ENCODE peak calls at places on chromosomes 2 and 18, in eight cellular contexts. N, E, I, T, A, L, C and W are unnamed samples.

GRCh38 chr2:133484106-133484505 is 84.2 kb downstream of the NCKAP5 start:
- DNase-seq in N (no peak), E (no peak), I (no peak), T (no peak), A (no peak), L (no peak), C (no peak), W (no peak)

GRCh38 chr2:192194866-192195547 is at the start of gene TMEFF2:
- DNase-seq in N (peak), E (peak), I (peak), T (peak), A (no peak), L (no peak), C (peak), W (peak)

GRCh38 chr2:85741811-85742507 is 11.8 kb upstream of the ATOH8 start:
- DNase-seq in N (no peak), E (peak), I (peak), T (no peak), A (no peak), L (no peak), C (peak), W (peak)

GRCh38 chr18:49446481-49446880 is 14.0 kb downstream of the DYM start:
- DNase-seq in N (no peak), E (no peak), I (no peak), T (no peak), A (no peak), L (no peak), C (no peak), W (no peak)

GRCh38 chr2:96493072-96493471 is 12.1 kb downstream of the NEURL3 start:
- DNase-seq in N (no peak), E (no peak), I (no peak), T (peak), A (no peak), L (no peak), C (no peak), W (peak)

GRCh38 chr2:4992226-4992625 is 700.0 kb upstream of the SOX11 start:
- DNase-seq in N (no peak), E (no peak), I (no peak), T (no peak), A (no peak), L (no peak), C (no peak), W (no peak)

GRCh38 chr2:13654416-13654815 is 937.7 kb downstream of the TRIB2 start:
- DNase-seq in N (no peak), E (peak), I (no peak), T (peak), A (no peak), L (no peak), C (no peak), W (no peak)

GRCh38 chr2:171547256-171547655 is 25.0 kb downstream of the CYBRD1 start:
- DNase-seq in N (no peak), E (no peak), I (no peak), T (no peak), A (no peak), L (no peak), C (no peak), W (no peak)

GRCh38 chr2:167333245-167333644 is 445.0 kb downstream of the XIRP2 start:
- DNase-seq in N (no peak), E (no peak), I (no peak), T (no peak), A (no peak), L (no peak), C (no peak), W (no peak)

GRCh38 chr2:239288951-239289481 is 111.8 kb downstream of the HDAC4 start:
- DNase-seq in N (no peak), E (no peak), I (no peak), T (no peak), A (no peak), L (no peak), C (peak), W (no peak)

GRCh38 chr18:29147944-29148343 is 971.0 kb upstream of the CDH2 start:
- DNase-seq in N (no peak), E (peak), I (no peak), T (peak), A (no peak), L (no peak), C (peak), W (no peak)

GRCh38 chr18:51342815-51343214 is 145.3 kb upstream of the MEX3C start:
- DNase-seq in N (no peak), E (peak), I (no peak), T (peak), A (no peak), L (no peak), C (no peak), W (no peak)

GRCh38 chr2:174340400-174341300 is 5.9 kb downstream of the SP9 start:
- DNase-seq in N (no peak), E (no peak), I (no peak), T (no peak), A (no peak), L (no peak), C (peak), W (no peak)

GRCh38 chr2:196566969-196567666 is 72.4 kb upstream of the CCDC150 start:
- DNase-seq in N (no peak), E (peak), I (no peak), T (no peak), A (no peak), L (no peak), C (no peak), W (no peak)

GRCh38 chr2:204024503-204024902 is 87.9 kb downstream of the ICOS start:
- DNase-seq in N (no peak), E (peak), I (peak), T (peak), A (no peak), L (no peak), C (no peak), W (peak)

GRCh38 chr2:207852791-207853190 is 83.1 kb upstream of the FZD5 start:
- DNase-seq in N (no peak), E (no peak), I (no peak), T (no peak), A (no peak), L (no peak), C (no peak), W (no peak)

GRCh38 chr2:98502556-98503335 is 58.1 kb downstream of the INPP4A start:
- DNase-seq in N (no peak), E (peak), I (no peak), T (peak), A (no peak), L (no peak), C (no peak), W (peak)

GRCh38 chr2:215356948-215357461 is 45.1 kb downstream of the ATIC start:
- DNase-seq in N (no peak), E (peak), I (no peak), T (no peak), A (no peak), L (no peak), C (no peak), W (no peak)

GRCh38 chr2:231530099-231531085 is at the start of gene NMUR1:
- DNase-seq in N (no peak), E (no peak), I (peak), T (no peak), A (peak), L (no peak), C (peak), W (peak)

GRCh38 chr18:5527603-5528002 is 16.2 kb downstream of the EPB41L3 start:
- DNase-seq in N (no peak), E (peak), I (peak), T (no peak), A (no peak), L (no peak), C (no peak), W (no peak)

GRCh38 chr18:33579868-33580205 is 1.8 kb downstream of the ASXL3 start:
- DNase-seq in N (no peak), E (no peak), I (no peak), T (no peak), A (no peak), L (no peak), C (no peak), W (no peak)

GRCh38 chr2:79085382-79085781 is 2.4 kb downstream of the REG1B start:
- DNase-seq in N (no peak), E (no peak), I (no peak), T (no peak), A (no peak), L (no peak), C (no peak), W (no peak)

GRCh38 chr2:65722028-65722427 is 289.6 kb upstream of the SPRED2 start:
- DNase-seq in N (no peak), E (peak), I (no peak), T (peak), A (no peak), L (no peak), C (peak), W (no peak)

GRCh38 chr2:182615036-182615435 is 101.0 kb upstream of the DNAJC10 start:
- DNase-seq in N (no peak), E (no peak), I (no peak), T (no peak), A (no peak), L (no peak), C (no peak), W (no peak)

GRCh38 chr18:68438983-68439382 is 275.9 kb downstream of the TMX3 start:
- DNase-seq in N (no peak), E (no peak), I (no peak), T (peak), A (no peak), L (no peak), C (no peak), W (no peak)

GRCh38 chr2:54459037-54459441 is 2.9 kb downstream of the SPTBN1 start:
- DNase-seq in N (no peak), E (peak), I (peak), T (peak), A (no peak), L (no peak), C (no peak), W (no peak)

GRCh38 chr2:58939388-58939787 is 698.3 kb upstream of the FANCL start:
- DNase-seq in N (no peak), E (peak), I (no peak), T (peak), A (no peak), L (no peak), C (no peak), W (no peak)

GRCh38 chr2:228841475-228841874 is 429.6 kb downstream of the PID1 start:
- DNase-seq in N (no peak), E (peak), I (no peak), T (no peak), A (no peak), L (no peak), C (no peak), W (no peak)

GRCh38 chr2:240124651-240125030 is 11.5 kb downstream of the COPS9 start:
- DNase-seq in N (no peak), E (no peak), I (no peak), T (no peak), A (no peak), L (no peak), C (no peak), W (no peak)

GRCh38 chr2:135638825-135639224 is 102.8 kb upstream of the UBXN4 start:
- DNase-seq in N (no peak), E (no peak), I (no peak), T (no peak), A (no peak), L (no peak), C (no peak), W (no peak)